ENCODE peak calls at places on chromosome 16, in four cellular contexts. T is GM12878, Y is H1, I is HepG2. R is an unnamed sample. For H3K4me1, the result is how much of the 10 kb centered on the place peaks cover.

GRCh38 chr16:69859105-69859969 is 91.8 kb upstream of the CLEC18A start:
- DNase-seq in T (no peak), Y (peak), I (peak), R (peak)

GRCh38 chr16:4402439-4403132 is 13.8 kb downstream of the CORO7 start:
- DNase-seq in T (no peak), Y (peak), I (peak), R (peak)

GRCh38 chr16:71817690-71818089 is 9.1 kb upstream of the AP1G1 start:
- DNase-seq in T (no peak), Y (no peak), I (no peak), R (no peak)

GRCh38 chr16:4524571-4524970 is 14.0 kb downstream of the CDIP1 start:
- DNase-seq in T (no peak), Y (no peak), I (no peak), R (no peak)

GRCh38 chr16:529012-529575 is 1.6 kb downstream of the CAPN15 start:
- DNase-seq in T (no peak), Y (no peak), I (no peak), R (no peak)

GRCh38 chr16:24771779-24772157 is 42.3 kb downstream of the TNRC6A start:
- DNase-seq in T (no peak), Y (no peak), I (peak), R (no peak)

GRCh38 chr16:78483124-78483992 is 383.9 kb downstream of the WWOX start:
- DNase-seq in T (no peak), Y (no peak), I (peak), R (no peak)

GRCh38 chr16:2761886-2762583 is 9.6 kb downstream of the SRRM2 start:
- DNase-seq in T (no peak), Y (no peak), I (no peak), R (no peak)

GRCh38 chr16:65180986-65181710 is 59.3 kb upstream of the CDH11 start:
- DNase-seq in T (no peak), Y (no peak), I (no peak), R (no peak)

GRCh38 chr16:17590711-17591654 is 120.2 kb upstream of the XYLT1 start:
- DNase-seq in T (no peak), Y (no peak), I (no peak), R (no peak)

GRCh38 chr16:81940781-81941560 is 70.3 kb downstream of the SDR42E1 start:
- DNase-seq in T (no peak), Y (peak), I (peak), R (peak)
- TF ChIP-seq SUZ12 in T (no peak), Y (no peak), I (no peak), R (no peak)

DNA sequence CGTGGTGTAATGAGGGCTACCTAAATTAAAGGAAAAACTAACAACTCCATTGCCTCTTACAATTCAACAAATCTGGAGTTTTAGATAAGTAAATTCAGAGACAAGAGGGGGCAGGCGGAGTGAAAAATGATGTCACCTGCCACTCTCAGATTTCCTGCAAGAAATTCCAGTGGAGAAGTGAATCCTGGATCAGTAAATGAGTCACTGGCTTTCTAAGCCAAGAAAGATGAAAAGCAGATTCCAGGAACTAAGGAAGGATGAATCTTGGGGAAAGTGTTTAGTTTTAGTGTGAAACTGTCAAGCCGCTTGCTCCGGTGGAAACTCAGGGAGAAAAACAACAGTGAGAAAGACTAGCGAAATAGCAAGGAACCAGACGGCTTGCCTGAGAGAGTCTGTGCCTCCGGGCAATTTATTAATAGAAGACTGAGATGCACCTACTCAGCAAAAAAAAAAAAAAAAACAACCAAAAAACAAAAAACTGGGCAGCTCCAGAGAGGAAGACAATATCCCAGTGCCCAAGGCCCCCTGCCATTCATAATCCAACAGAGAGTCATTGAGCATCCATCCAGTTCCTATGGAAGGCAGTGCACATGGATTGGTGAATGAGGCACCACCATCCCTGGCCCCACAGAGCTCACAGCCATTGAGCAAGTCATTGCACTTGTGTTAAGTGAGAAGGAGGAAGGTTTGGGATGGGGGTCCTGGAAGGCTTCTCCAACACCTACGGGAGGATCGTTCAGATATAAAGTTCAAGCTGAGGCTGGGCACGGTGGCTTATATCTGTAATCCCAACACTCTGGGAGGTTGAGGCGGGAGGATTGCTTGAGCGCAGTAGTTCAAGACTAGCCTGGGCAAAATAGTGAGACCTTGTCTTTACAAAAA is 12.1 kb upstream of the RIPOR1 start:
- DNase-seq in T (no peak), Y (no peak), I (no peak), R (no peak)
- H3K4me1 ChIP-seq in T (half or more), Y (under half), I (under half), R (under half)

DNA sequence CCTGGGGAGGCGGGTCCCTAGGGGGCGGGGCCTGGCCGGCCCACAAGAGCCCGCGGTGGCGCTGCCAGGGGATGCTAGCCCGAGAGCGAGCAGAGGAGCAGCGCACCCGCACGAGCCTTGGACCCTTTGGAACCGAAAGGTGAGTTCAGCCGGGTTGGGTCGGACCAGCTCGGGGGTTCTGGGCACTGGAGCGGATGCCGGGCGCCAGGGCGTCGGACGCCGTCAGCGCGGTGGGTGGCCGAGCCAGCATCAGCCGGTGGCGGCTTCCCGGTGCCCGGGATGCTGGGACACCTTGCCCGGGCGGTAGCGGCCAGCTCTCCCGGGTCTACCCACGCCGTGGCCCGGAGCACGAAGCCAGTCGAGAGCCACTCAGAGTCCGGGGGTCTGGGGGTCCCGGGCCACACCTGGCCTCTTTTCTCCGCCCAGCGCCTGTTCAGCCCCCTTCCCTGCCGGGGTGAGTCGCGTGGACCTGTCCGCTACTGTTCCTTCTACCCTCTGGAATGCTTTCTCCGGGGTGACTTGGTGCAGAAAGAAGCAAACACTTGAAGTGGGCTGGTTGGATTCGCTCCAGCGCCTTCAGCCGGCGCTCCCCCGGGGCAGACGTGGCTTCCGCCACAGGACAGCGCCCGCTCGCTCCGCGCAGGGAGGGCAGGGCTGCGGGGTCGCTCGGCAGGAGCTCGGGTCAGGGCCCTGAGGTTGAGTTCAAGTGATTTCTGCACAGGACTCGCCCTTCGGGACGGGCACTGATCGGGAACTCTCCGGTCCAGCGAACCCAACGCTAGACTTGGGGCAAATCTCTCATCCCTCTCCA is at the start of gene SCNN1G:
- DNase-seq in T (no peak), Y (no peak), I (no peak), R (no peak)
- TF ChIP-seq SUZ12 in T (no peak), Y (peak), I (no peak), R (no peak)

DNA sequence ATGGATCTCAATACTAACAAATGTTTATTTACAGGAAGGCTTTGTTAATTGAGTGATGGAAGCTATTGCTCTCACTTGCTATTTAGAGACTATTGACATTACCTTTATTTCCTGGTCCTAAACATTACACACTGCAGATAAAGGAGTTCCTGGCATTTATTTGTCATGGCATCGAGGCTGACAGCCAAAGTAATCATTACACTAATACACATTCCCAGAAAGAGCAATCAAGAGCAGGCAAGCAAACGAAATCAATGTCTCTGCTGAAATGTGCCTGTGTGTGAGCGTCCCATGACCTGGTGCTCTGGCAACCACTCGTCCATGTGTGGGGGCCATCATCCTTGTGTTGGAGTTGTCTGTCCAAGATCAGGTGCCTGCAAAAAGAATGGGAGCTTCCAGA is 11.6 kb downstream of the TMC5 start:
- DNase-seq in T (no peak), Y (no peak), I (no peak), R (no peak)
- H3K4me1 ChIP-seq in T (under half), Y (under half), I (under half), R (under half)

GRCh38 chr16:56848056-56848936 is 16.7 kb upstream of the SLC12A3 start:
- DNase-seq in T (no peak), Y (no peak), I (no peak), R (no peak)
- TF ChIP-seq SUZ12 in T (no peak), Y (no peak), I (no peak), R (no peak)

GRCh38 chr16:14634389-14634725 is 1.6 kb downstream of the BFAR start:
- DNase-seq in T (no peak), Y (no peak), I (no peak), R (no peak)
- H3K4me1 ChIP-seq in T (under half), Y (under half), I (half or more), R (under half)

DNA sequence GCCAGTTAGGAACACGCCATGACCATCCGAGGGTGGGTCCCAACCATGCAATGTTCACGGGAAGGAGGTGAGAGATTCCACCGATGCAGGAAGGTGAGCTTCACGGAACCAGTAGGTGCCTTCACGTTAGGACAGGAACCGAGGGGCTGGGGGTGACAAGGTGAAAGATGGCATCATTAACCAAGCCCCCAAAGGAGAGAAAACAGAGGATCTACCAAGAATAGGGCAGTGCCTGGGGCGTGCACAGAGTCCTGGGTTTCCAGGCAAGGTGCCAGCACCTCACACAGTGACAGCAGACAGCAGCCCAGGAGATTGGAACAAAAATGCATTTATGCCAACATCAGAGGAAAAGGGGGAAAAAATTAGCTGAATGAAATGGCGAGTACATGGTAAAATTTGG is 137.9 kb downstream of the GSG1L start:
- DNase-seq in T (no peak), Y (no peak), I (no peak), R (no peak)
- TF ChIP-seq SUZ12 in T (no peak), Y (no peak), I (no peak), R (no peak)